ENCODE peak calls at places on chromosomes 6 and 20, in six cellular contexts. M is IMR-90, A is A549, Z is mammary epithelial cell, D is cardiac muscle cell, G is thoracic aorta. V is an unnamed sample.
A peak's percentile ranks its signal among the peaks of the same experiment; 100 is the strongest.

GRCh38 chr6:34412054-34412453 is 13.8 kb downstream of the RPS10 start:
- DNase-seq in M (no peak), A (no peak), Z (no peak), D (no peak), G (no peak), V (no peak)

GRCh38 chr6:122715725-122716124 is 63.8 kb upstream of the FABP7 start:
- DNase-seq in M (peak; percentile 82), A (no peak), Z (no peak), D (no peak), G (no peak), V (no peak)

GRCh38 chr20:21653628-21654027 is 51.8 kb upstream of the PAX1 start:
- DNase-seq in M (no peak), A (no peak), Z (no peak), D (no peak), G (no peak), V (no peak)

GRCh38 chr6:36427781-36428345 is 14.8 kb downstream of the PXT1 start:
- DNase-seq in M (peak; percentile 63), A (peak; percentile 47), Z (peak; percentile 41), D (no peak), G (no peak), V (peak; percentile 75)

GRCh38 chr6:163284151-163284550 is 130.4 kb upstream of the QKI start:
- DNase-seq in M (no peak), A (no peak), Z (no peak), D (no peak), G (no peak), V (no peak)

GRCh38 chr6:9240861-9241260 is 805.5 kb upstream of the SLC35B3 start:
- DNase-seq in M (no peak), A (no peak), Z (no peak), D (no peak), G (no peak), V (no peak)

GRCh38 chr6:53565886-53566285 is 21.0 kb upstream of the GCLC start:
- DNase-seq in M (peak; percentile 28), A (no peak), Z (peak; percentile 62), D (no peak), G (no peak), V (peak; percentile 8)

GRCh38 chr20:15146948-15147347 is 809.5 kb upstream of the FLRT3 start:
- DNase-seq in M (no peak), A (no peak), Z (no peak), D (no peak), G (no peak), V (no peak)

DNA sequence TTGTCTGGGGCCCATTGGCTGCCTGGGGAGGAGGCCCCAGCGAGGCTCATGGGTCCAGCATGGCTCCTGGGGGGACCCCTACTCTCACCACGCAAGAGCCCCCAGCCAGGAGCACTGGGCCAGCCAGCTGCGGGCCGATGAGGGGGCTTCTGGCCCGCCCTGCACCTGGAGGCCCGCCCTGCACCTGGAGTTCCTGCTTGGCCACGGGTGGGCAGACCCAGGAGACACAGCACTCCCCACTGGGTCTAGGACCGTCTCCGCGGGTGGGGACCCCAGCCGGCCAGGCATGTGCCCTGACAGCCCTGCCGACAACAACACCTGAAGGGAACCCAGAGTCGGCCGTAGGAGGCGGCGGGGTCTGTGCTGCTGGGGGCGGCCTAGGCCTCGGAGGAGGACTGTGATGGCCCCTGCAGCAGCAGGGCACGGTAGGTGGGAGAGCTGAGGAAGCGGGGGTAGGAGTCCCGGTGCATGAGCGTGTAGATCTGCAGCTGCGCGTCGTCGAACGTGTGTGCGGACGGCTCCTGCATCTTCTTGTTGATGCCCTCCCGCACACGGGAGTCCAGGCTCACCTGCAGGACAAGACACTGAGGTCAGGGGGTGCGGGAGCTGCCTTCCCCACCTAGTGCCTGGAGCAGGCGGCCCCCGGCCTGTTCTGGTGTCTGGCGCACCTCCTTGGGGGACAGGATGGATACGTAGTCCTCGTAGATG is 5.7 kb downstream of the RGS19 start:
- DNase-seq in M (no peak), A (no peak), Z (no peak), D (no peak), G (no peak), V (no peak)
- H3K4me1 ChIP-seq in M (peaks cover 6% of the 10 kb centered on the region), A (peaks cover 9% of the 10 kb centered on the region), Z (peaks cover 8% of the 10 kb centered on the region), D (no peaks in the 10 kb centered on the region), G (peaks cover 4% of the 10 kb centered on the region), V (peaks cover 6% of the 10 kb centered on the region)

DNA sequence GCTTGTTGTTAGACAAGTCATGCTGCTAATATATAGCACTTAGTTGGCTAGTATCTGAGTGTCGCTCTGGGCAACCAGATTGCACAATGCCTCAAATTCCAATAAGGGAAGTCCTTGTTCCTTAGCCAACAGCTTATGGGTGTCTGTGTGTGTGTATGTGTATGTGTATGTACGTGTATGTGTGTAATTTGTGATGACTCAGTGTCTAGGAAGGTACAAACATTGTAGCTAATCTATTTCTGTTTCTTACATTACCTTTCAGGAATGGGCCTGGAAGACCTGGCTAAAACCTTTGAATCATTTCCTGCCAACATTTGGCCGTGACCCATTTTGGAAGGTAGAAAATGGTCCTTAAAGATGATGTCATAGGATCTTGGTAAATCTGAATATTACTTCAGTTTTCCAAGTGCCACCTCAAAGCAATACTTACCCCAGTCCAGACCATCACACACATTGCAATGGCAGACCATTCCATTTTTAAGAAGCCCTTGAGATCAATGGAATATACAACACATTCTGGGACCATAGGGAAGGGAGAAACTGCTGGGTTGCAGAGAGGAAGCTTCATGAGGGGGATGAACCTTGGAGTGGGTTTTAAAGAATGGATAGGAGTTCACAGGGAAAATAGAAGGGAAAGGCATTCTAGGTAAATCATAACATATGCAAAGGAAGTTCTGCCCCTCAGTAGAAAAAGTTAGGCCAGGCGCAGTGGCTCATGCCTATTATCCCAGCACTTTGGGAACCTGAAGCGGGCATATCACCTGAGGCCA is 25.1 kb downstream of the NEDD9 start:
- DNase-seq in M (peak; percentile 100), A (peak; percentile 98), Z (peak; percentile 99), D (no peak), G (peak; percentile 62), V (peak; percentile 95)
- H3K4me3 ChIP-seq in M (no peak overlapping the region), A (no peak overlapping the region), Z (no peak overlapping the region), D (no peak overlapping the region), G (peak overlapping the region; percentile 21), V (peak overlapping the region; percentile 31)

GRCh38 chr6:147841749-147842148 is 333.3 kb downstream of the SAMD5 start:
- DNase-seq in M (no peak), A (no peak), Z (no peak), D (no peak), G (no peak), V (no peak)
- H3K4me1 ChIP-seq in M (no peaks in the 10 kb centered on the region), A (no peaks in the 10 kb centered on the region), Z (no peaks in the 10 kb centered on the region), D (no peaks in the 10 kb centered on the region), G (no peaks in the 10 kb centered on the region), V (no peaks in the 10 kb centered on the region)

GRCh38 chr20:3405696-3406358 is 1.6 kb downstream of the DNAAF9 start:
- DNase-seq in M (no peak), A (no peak), Z (peak; percentile 1), D (no peak), G (no peak), V (peak; percentile 28)
- H3K4me3 ChIP-seq in M (peak overlapping the region; percentile 90), A (peak overlapping the region; percentile 83), Z (peak overlapping the region; percentile 87), D (peak overlapping the region; percentile 84), G (peak overlapping the region; percentile 87), V (peak overlapping the region; percentile 94)

V was measured in adipocyte.